ENCODE peak calls at places on chromosomes 6 and 20, in five cellular contexts. Z is activated CD4-positive, CD25-positive, alpha-beta regulatory T cell treated with anti-CD3 and anti-CD28 coated beads, Interleukin-2, amount 50 U/mL, for 72 hours; T is mammary epithelial cell; N is stimulated activated CD8-positive, alpha-beta memory T cell treated with anti-CD3 and anti-CD28 coated beads, Interleukin-4, amount 100 ng/mL, for 1 hour; F is lung microvascular endothelial cell. E is an unnamed sample.

GRCh38 chr20:41631826-41632225 is 13.6 kb upstream of the CHD6 start:
- DNase-seq in Z (no peak), T (peak), N (no peak), F (no peak), E (peak)

GRCh38 chr20:3168829-3169590 is 4.3 kb downstream of the LZTS3 start:
- DNase-seq in Z (no peak), T (no peak), N (no peak), F (no peak), E (no peak)

GRCh38 chr6:26223677-26224546 is 136.7 kb downstream of the HFE start:
- DNase-seq in Z (peak), T (peak), N (no peak), F (peak), E (peak)

GRCh38 chr6:35215665-35216411 is 2.1 kb downstream of the SCUBE3 start:
- DNase-seq in Z (no peak), T (no peak), N (no peak), F (no peak), E (no peak)

GRCh38 chr6:25469797-25470388 is 182.1 kb upstream of the SCGN start:
- DNase-seq in Z (no peak), T (no peak), N (no peak), F (no peak), E (no peak)

GRCh38 chr6:129749749-129750120 is 39.8 kb upstream of the ARHGAP18 start:
- DNase-seq in Z (no peak), T (peak), N (no peak), F (peak), E (peak)

GRCh38 chr20:22691369-22692118 is 107.2 kb upstream of the FOXA2 start:
- DNase-seq in Z (peak), T (peak), N (peak), F (peak), E (peak)

GRCh38 chr6:34301408-34301807 is 52.6 kb upstream of the SMIM29 start:
- DNase-seq in Z (no peak), T (no peak), N (no peak), F (peak), E (peak)

GRCh38 chr20:52105573-52106422 is 85.8 kb downstream of the ZFP64 start:
- DNase-seq in Z (no peak), T (peak), N (no peak), F (peak), E (no peak)

GRCh38 chr20:4091332-4092135 is 76.2 kb upstream of the RNF24 start:
- DNase-seq in Z (no peak), T (peak), N (no peak), F (peak), E (peak)

GRCh38 chr6:146892613-146893401 is 294.0 kb downstream of the ADGB start:
- DNase-seq in Z (no peak), T (peak), N (no peak), F (peak), E (peak)

GRCh38 chr6:53866231-53866630 is 71.4 kb downstream of the LRRC1 start:
- DNase-seq in Z (no peak), T (no peak), N (no peak), F (peak), E (no peak)

GRCh38 chr20:13809855-13810254 is 25.0 kb downstream of the NDUFAF5 start:
- DNase-seq in Z (no peak), T (no peak), N (no peak), F (no peak), E (no peak)

GRCh38 chr20:3042621-3043020 is 801 bp upstream of the GNRH2 start:
- DNase-seq in Z (no peak), T (no peak), N (no peak), F (no peak), E (no peak)

GRCh38 chr20:63491078-63491477 is 7.8 kb downstream of the EEF1A2 start:
- DNase-seq in Z (no peak), T (no peak), N (no peak), F (no peak), E (no peak)

GRCh38 chr6:28600188-28600587 is 74.5 kb downstream of the GPX5 start:
- DNase-seq in Z (no peak), T (no peak), N (no peak), F (no peak), E (no peak)

GRCh38 chr6:161976569-161976968 is 702.7 kb upstream of the AGPAT4 start:
- DNase-seq in Z (no peak), T (no peak), N (no peak), F (no peak), E (no peak)

GRCh38 chr6:164322533-164322932 is 908.0 kb downstream of the QKI start:
- DNase-seq in Z (no peak), T (peak), N (no peak), F (peak), E (peak)

GRCh38 chr6:47073125-47074110 is 31.3 kb upstream of the ADGRF1 start:
- DNase-seq in Z (no peak), T (no peak), N (no peak), F (no peak), E (no peak)

GRCh38 chr6:3390698-3391097 is 66.2 kb downstream of the SLC22A23 start:
- DNase-seq in Z (no peak), T (peak), N (no peak), F (peak), E (peak)

GRCh38 chr6:44073612-44074382 is 53.5 kb downstream of the MRPL14 start:
- DNase-seq in Z (no peak), T (no peak), N (no peak), F (no peak), E (no peak)

GRCh38 chr6:169978615-169979161 is 227.3 kb downstream of the ERMARD start:
- DNase-seq in Z (no peak), T (peak), N (no peak), F (peak), E (no peak)

GRCh38 chr6:41626917-41627316 is 11.4 kb upstream of the MDFI start:
- DNase-seq in Z (no peak), T (peak), N (no peak), F (peak), E (no peak)

GRCh38 chr6:3455121-3455489 is 1.7 kb downstream of the SLC22A23 start:
- DNase-seq in Z (no peak), T (peak), N (no peak), F (no peak), E (no peak)

GRCh38 chr6:3616565-3617176 is 134.8 kb downstream of the PXDC1 start:
- DNase-seq in Z (no peak), T (no peak), N (no peak), F (no peak), E (no peak)

E was measured in skeletal muscle cell.